ENCODE peak calls at places on chromosomes 16 and 17, in eight cellular contexts. W is A549, C is fibroblast of mammary gland, Q is IMR-90, M is lung, H is fibroblast of lung, Y is tibial artery, G is H7. S is an unnamed sample.
A peak's percentile ranks its signal among the peaks of the same experiment; 100 is the strongest.

GRCh38 chr17:40559016-40559853 is 6.0 kb downstream of the CCR7 start:
- DNase-seq in G (no peak), W (no peak), Y (peak; percentile 59), H (no peak), C (peak; percentile 82), M (no peak), Q (no peak), S (peak; percentile 69)

GRCh38 chr17:58643147-58643546 is 48.7 kb downstream of the TEX14 start:
- DNase-seq in C (peak; percentile 60), G (no peak), W (peak; percentile 57), H (peak; percentile 37), M (no peak), Q (peak; percentile 86), Y (no peak), S (no peak)

GRCh38 chr17:55416000-55416399 is 5.6 kb downstream of the MMD start:
- DNase-seq in H (no peak), W (no peak), Y (no peak), M (no peak), C (no peak), G (no peak), Q (no peak), S (no peak)

GRCh38 chr17:42821176-42821575 is 2.9 kb downstream of the BECN1 start:
- DNase-seq in Q (no peak), C (no peak), G (no peak), Y (no peak), H (no peak), W (no peak), M (no peak), S (no peak)

GRCh38 chr16:88810868-88811599 is 694 bp downstream of the APRT start:
- DNase-seq in Y (peak; percentile 91), C (peak; percentile 74), H (peak; percentile 82), Q (peak; percentile 69), M (peak; percentile 78), W (peak; percentile 87), G (peak; percentile 85), S (peak; percentile 95)

GRCh38 chr17:46770818-46771600 is 47.5 kb downstream of the WNT3 start:
- DNase-seq in Q (peak; percentile 23), M (no peak), G (peak; percentile 72), W (peak; percentile 76), C (peak; percentile 47), H (peak; percentile 17), Y (peak; percentile 63), S (peak; percentile 79)

GRCh38 chr16:81455720-81456494 is 11.3 kb downstream of the CMIP start:
- DNase-seq in M (no peak), Q (no peak), G (no peak), C (no peak), H (no peak), Y (no peak), W (no peak), S (no peak)

GRCh38 chr16:7185689-7186088 is 147.0 kb upstream of the RBFOX1 start:
- DNase-seq in C (no peak), Q (no peak), Y (no peak), H (no peak), M (no peak), G (no peak), W (peak; percentile 4), S (no peak)

GRCh38 chr16:77431131-77431670 is 3.6 kb downstream of the ADAMTS18 start:
- DNase-seq in G (no peak), H (no peak), W (no peak), C (no peak), Q (no peak), Y (no peak), M (no peak), S (no peak)
- H3K4me3 ChIP-seq in G (no peak overlapping the region), H (no peak overlapping the region), W (no peak overlapping the region), C (no peak overlapping the region), Q (no peak overlapping the region), Y (no peak overlapping the region), M (no peak overlapping the region), S (no peak overlapping the region)

DNA sequence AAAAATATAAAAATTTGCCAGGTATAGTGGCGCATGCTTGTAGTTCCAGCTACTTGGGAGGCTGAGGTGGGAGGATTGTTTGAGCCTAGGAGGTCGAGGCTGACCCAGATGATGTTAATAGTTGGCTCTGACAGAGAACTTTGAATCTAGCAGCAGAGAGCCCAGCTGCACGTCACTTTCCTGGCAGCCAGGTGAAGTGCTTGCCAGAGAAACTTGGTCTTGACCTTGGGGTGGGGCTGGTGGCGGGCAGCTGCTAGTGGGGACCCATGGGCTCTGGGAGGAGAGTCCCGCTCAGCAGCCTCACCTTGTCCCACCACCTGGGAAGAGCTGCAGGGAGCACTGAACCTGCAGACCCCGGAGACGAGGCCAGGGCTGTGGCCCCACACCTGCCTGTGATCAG is 3.1 kb upstream of the C16orf74 start:
- DNase-seq in Q (no peak), H (no peak), M (no peak), Y (no peak), C (no peak), W (no peak), G (no peak), S (no peak)
- H3K4me3 ChIP-seq in Q (no peak overlapping the region), H (no peak overlapping the region), M (no peak overlapping the region), Y (no peak overlapping the region), C (no peak overlapping the region), W (no peak overlapping the region), G (no peak overlapping the region), S (no peak overlapping the region)

DNA sequence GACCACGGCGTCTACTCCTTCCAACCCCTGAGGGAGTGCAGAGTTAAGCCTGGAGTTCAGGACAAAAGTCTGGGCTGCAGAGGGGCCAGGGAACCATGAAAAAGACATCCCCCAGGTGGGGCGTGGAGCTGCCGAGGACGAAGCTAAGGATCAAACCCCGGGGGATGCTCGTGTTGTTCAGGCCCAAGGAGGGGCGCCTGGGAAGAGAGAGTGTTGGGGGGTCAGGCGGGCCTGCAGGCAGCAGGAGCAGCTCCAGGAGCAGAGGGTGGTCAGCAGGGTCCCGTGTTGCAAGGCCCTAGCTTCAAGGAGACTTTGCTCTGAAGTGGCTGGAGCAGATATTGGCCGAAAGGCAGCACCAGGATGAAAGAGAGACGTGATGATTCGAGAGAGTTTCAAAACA is 26.7 kb downstream of the NECAB2 start:
- DNase-seq in G (no peak), H (peak; percentile 14), C (peak; percentile 23), W (no peak), Y (no peak), Q (peak; percentile 22), M (no peak), S (no peak)
- H3K4me3 ChIP-seq in G (no peak overlapping the region), H (no peak overlapping the region), C (no peak overlapping the region), W (no peak overlapping the region), Y (no peak overlapping the region), Q (no peak overlapping the region), M (no peak overlapping the region), S (no peak overlapping the region)

DNA sequence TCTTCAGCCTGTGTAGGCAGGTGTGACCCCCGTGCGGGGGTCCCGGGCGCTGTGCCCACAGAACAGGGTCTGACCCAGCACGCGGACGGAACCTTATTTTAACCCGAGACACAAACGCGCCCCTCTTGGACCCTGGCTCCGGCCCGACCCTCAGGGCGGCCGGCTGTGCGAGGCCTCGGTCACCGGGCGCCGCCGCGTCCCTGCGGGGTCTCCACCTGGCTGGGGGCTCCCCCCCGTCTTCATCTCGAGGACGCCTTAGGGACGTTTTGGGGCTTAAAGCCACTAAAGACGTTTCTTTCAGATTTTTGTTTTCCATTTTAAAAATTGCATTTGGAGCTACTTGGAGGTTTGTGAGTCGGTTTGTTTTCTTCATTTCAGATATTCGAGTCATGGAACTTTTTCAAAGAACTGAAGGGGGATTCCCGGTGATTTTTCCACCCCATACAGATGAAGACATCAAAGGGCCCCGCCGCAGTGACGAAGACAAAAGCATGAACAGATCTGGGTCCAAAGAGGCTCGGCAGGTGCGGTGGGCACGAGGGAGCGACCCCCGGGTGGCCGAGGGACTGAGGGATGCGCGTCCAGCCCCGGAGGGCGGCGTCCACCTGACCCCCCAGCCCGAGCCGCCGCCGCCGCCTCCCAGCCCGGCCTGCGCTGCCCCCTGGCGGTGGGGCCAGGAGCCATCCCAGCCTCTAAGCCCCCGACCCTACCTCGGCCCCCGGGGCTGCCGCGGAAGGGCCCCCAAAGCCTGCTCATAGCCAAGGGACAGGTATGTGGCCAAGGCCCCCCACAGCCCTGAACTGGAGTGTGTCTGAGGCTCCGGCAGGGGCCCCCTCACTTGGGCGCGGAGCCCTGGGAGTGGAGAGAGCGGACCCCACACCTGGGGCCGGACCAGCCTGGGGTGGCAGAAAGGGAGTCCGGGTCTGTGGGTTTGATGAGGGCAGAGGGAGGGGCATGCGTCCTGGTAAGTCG is 3.8 kb upstream of the CD7 start:
- DNase-seq in W (no peak), C (no peak), Q (no peak), G (peak; percentile 98), Y (no peak), H (no peak), M (no peak), S (peak; percentile 81)
- H3K4me3 ChIP-seq in W (peak overlapping the region; percentile 32), C (no peak overlapping the region), Q (no peak overlapping the region), G (no peak overlapping the region), Y (no peak overlapping the region), H (no peak overlapping the region), M (no peak overlapping the region), S (no peak overlapping the region)

DNA sequence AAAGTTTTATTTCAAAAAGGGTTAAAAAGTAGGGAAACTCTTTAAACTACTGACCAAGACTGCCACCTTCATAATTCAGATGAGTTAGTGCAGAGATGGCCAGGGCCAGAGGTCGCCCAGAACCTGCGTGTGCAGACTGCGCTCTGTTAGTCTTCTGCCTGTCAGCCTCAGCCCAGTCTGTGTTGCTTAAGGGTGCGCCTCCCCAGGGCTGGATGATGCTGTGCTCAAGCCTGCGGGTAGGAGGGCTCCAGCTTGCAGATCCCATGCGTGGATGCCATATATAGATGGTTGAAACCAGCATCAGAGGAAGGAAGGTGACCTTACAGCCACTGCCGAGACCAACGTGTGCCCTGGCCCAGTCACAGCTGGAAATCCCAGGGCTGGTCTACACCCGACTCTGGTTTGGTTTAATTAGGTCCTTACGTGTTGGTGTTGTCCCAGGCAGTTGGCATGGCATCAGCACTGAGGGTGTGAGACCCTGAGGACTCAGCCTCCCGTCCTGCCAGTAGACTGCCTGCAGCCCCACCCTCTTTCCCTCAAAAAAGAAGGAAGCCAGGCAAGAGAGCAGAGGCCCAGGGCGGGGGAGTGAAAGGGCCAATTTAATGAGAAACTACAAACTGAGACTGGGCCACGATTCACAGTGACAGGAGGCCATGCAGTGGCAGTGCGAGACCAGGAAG is 27.7 kb downstream of the CDIP1 start:
- DNase-seq in G (no peak), Q (no peak), M (no peak), Y (no peak), C (no peak), W (no peak), H (no peak), S (no peak)
- H3K4me3 ChIP-seq in G (no peak overlapping the region), Q (no peak overlapping the region), M (no peak overlapping the region), Y (no peak overlapping the region), C (no peak overlapping the region), W (no peak overlapping the region), H (no peak overlapping the region), S (no peak overlapping the region)

GRCh38 chr17:48483004-48483403 is 47.8 kb downstream of the HOXB1 start:
- DNase-seq in W (no peak), H (no peak), C (no peak), M (no peak), Q (no peak), Y (no peak), G (no peak), S (no peak)
- H3K4me3 ChIP-seq in W (no peak overlapping the region), H (no peak overlapping the region), C (no peak overlapping the region), M (no peak overlapping the region), Q (no peak overlapping the region), Y (no peak overlapping the region), G (no peak overlapping the region), S (no peak overlapping the region)

S was measured in kidney.